ENCODE peak calls at places on chromosomes 11 and 22, in seven cellular contexts. One of them, this sample, is unnamed.
A peak's percentile ranks its signal among the peaks of the same experiment; 100 is the strongest.

GRCh38 chr11:62336949-62337681 is at the start of gene ASRGL1:
- DNase-seq in iris pigment epithelial cell: peak; percentile 23
- DNase-seq in RCC 7860: peak; percentile 29
- DNase-seq in AG08395: peak; percentile 88
- DNase-seq in GM12891: peak; percentile 72
- DNase-seq in KBM-7: no peak
- DNase-seq in astrocyte of the spinal cord: peak; percentile 25
- DNase-seq in this sample: peak; percentile 67

GRCh38 chr11:12573707-12574106 is 100.5 kb upstream of the TEAD1 start:
- DNase-seq in GM12891: no peak
- DNase-seq in KBM-7: no peak
- DNase-seq in RCC 7860: no peak
- DNase-seq in iris pigment epithelial cell: peak; percentile 28
- DNase-seq in AG08395: no peak
- DNase-seq in astrocyte of the spinal cord: no peak
- DNase-seq in this sample: no peak

GRCh38 chr11:109795234-109795633 is 298.0 kb upstream of the ZC3H12C start:
- DNase-seq in astrocyte of the spinal cord: peak; percentile 53
- DNase-seq in GM12891: no peak
- DNase-seq in iris pigment epithelial cell: peak; percentile 79
- DNase-seq in KBM-7: no peak
- DNase-seq in RCC 7860: peak; percentile 48
- DNase-seq in AG08395: no peak
- DNase-seq in this sample: peak; percentile 63

GRCh38 chr11:130162733-130163132 is 3.2 kb downstream of the ST14 start:
- DNase-seq in RCC 7860: peak; percentile 7
- DNase-seq in GM12891: no peak
- DNase-seq in astrocyte of the spinal cord: no peak
- DNase-seq in KBM-7: peak; percentile 53
- DNase-seq in AG08395: peak; percentile 17
- DNase-seq in iris pigment epithelial cell: peak; percentile 33
- DNase-seq in this sample: peak; percentile 30

GRCh38 chr11:114166897-114167323 is 107.4 kb downstream of the ZBTB16 start:
- DNase-seq in KBM-7: peak; percentile 94
- DNase-seq in AG08395: peak; percentile 82
- DNase-seq in iris pigment epithelial cell: peak; percentile 90
- DNase-seq in GM12891: no peak
- DNase-seq in RCC 7860: peak; percentile 8
- DNase-seq in astrocyte of the spinal cord: peak; percentile 97
- DNase-seq in this sample: peak; percentile 62

GRCh38 chr11:84780689-84781293 is 846.4 kb downstream of the DLG2 start:
- DNase-seq in RCC 7860: peak; percentile 15
- DNase-seq in astrocyte of the spinal cord: peak; percentile 47
- DNase-seq in GM12891: no peak
- DNase-seq in AG08395: peak; percentile 35
- DNase-seq in KBM-7: peak; percentile 61
- DNase-seq in iris pigment epithelial cell: peak; percentile 33
- DNase-seq in this sample: peak; percentile 60

GRCh38 chr22:44419429-44419828 is 78.6 kb downstream of the RTL6 start:
- DNase-seq in GM12891: no peak
- DNase-seq in astrocyte of the spinal cord: peak; percentile 3
- DNase-seq in AG08395: no peak
- DNase-seq in RCC 7860: no peak
- DNase-seq in iris pigment epithelial cell: peak; percentile 26
- DNase-seq in KBM-7: no peak
- DNase-seq in this sample: peak; percentile 14

GRCh38 chr11:1122356-1123002 is 35.3 kb upstream of the MUC5AC start:
- DNase-seq in astrocyte of the spinal cord: no peak
- DNase-seq in AG08395: no peak
- DNase-seq in iris pigment epithelial cell: no peak
- DNase-seq in GM12891: peak; percentile 17
- DNase-seq in KBM-7: no peak
- DNase-seq in RCC 7860: no peak
- DNase-seq in this sample: no peak

GRCh38 chr22:25030636-25031035 is 78.1 kb downstream of the KIAA1671 start:
- DNase-seq in AG08395: peak; percentile 45
- DNase-seq in KBM-7: no peak
- DNase-seq in GM12891: no peak
- DNase-seq in RCC 7860: no peak
- DNase-seq in astrocyte of the spinal cord: peak; percentile 26
- DNase-seq in iris pigment epithelial cell: no peak
- DNase-seq in this sample: no peak

GRCh38 chr11:62909107-62909894 is 11.9 kb downstream of the CHRM1 start:
- DNase-seq in RCC 7860: peak; percentile 29
- DNase-seq in astrocyte of the spinal cord: peak; percentile 75
- DNase-seq in GM12891: peak; percentile 55
- DNase-seq in KBM-7: peak; percentile 50
- DNase-seq in iris pigment epithelial cell: peak; percentile 73
- DNase-seq in AG08395: peak; percentile 64
- DNase-seq in this sample: peak; percentile 85

GRCh38 chr11:71473793-71474080 is 20.7 kb downstream of the NADSYN1 start:
- DNase-seq in GM12891: no peak
- DNase-seq in astrocyte of the spinal cord: no peak
- DNase-seq in RCC 7860: no peak
- DNase-seq in AG08395: no peak
- DNase-seq in KBM-7: no peak
- DNase-seq in iris pigment epithelial cell: no peak
- DNase-seq in this sample: no peak